ENCODE peak calls at places on chromosome 22, in five cellular contexts. H, W, L, T and D are unnamed samples.

GRCh38 chr22:49152146-49152929 is 675.3 kb downstream of the BRD1 start:
- DNase-seq in H (no peak), W (no peak), L (no peak), T (peak), D (no peak)

GRCh38 chr22:27504360-27504759 is 297.2 kb downstream of the MN1 start:
- DNase-seq in H (no peak), W (no peak), L (no peak), T (no peak), D (no peak)

GRCh38 chr22:39490135-39490798 is 11.8 kb upstream of the MIEF1 start:
- DNase-seq in H (no peak), W (peak), L (peak), T (peak), D (peak)

GRCh38 chr22:22030493-22031182 is 48.1 kb upstream of the TOP3B start:
- DNase-seq in H (no peak), W (no peak), L (no peak), T (no peak), D (no peak)

GRCh38 chr22:28819253-28820096 is 19.1 kb upstream of the XBP1 start:
- DNase-seq in H (no peak), W (peak), L (no peak), T (no peak), D (no peak)

GRCh38 chr22:31230155-31230870 is 18.2 kb downstream of the LIMK2 start:
- DNase-seq in H (no peak), W (no peak), L (no peak), T (no peak), D (peak)

GRCh38 chr22:21587803-21588611 is 20.5 kb downstream of the UBE2L3 start:
- DNase-seq in H (no peak), W (no peak), L (peak), T (no peak), D (no peak)

GRCh38 chr22:39388261-39389011 is 11.1 kb upstream of the TAB1 start:
- DNase-seq in H (peak), W (peak), L (peak), T (peak), D (peak)

GRCh38 chr22:29998627-29999026 is 81.6 kb upstream of the HORMAD2 start:
- DNase-seq in H (no peak), W (no peak), L (no peak), T (no peak), D (no peak)

GRCh38 chr22:39298194-39298987 is 21.0 kb downstream of the RPL3 start:
- DNase-seq in H (no peak), W (no peak), L (no peak), T (no peak), D (no peak)

GRCh38 chr22:39117585-39118191 is 20.6 kb downstream of the APOBEC3H start:
- DNase-seq in H (no peak), W (no peak), L (no peak), T (no peak), D (peak)

GRCh38 chr22:20750461-20751184 is 23.3 kb upstream of the SERPIND1 start:
- DNase-seq in H (peak), W (peak), L (peak), T (peak), D (peak)

GRCh38 chr22:44537016-44537936 is 39.2 kb upstream of the RTL6 start:
- DNase-seq in H (no peak), W (no peak), L (no peak), T (no peak), D (peak)

GRCh38 chr22:45284705-45285305 is at the start of gene UPK3A:
- DNase-seq in H (no peak), W (peak), L (peak), T (no peak), D (peak)

GRCh38 chr22:39562839-39563489 is 7.6 kb upstream of the CACNA1I start:
- DNase-seq in H (no peak), W (no peak), L (no peak), T (no peak), D (no peak)

GRCh38 chr22:29478326-29479276 is 1.4 kb upstream of the NEFH start:
- DNase-seq in H (no peak), W (no peak), L (no peak), T (no peak), D (peak)

GRCh38 chr22:21866821-21867527 is 471 bp downstream of the MAPK1 start:
- DNase-seq in H (no peak), W (peak), L (no peak), T (peak), D (peak)

GRCh38 chr22:38754247-38755154 is 1.3 kb downstream of the SUN2 start:
- DNase-seq in H (peak), W (peak), L (no peak), T (peak), D (peak)

GRCh38 chr22:32712644-32713355 is 88.7 kb upstream of the TIMP3 start:
- DNase-seq in H (no peak), W (no peak), L (no peak), T (no peak), D (no peak)

GRCh38 chr22:22933100-22933806 is 45.6 kb downstream of the IGLL5 start:
- DNase-seq in H (no peak), W (peak), L (no peak), T (no peak), D (no peak)

GRCh38 chr22:41983516-41983915 is 14.3 kb downstream of the SEPTIN3 start:
- DNase-seq in H (no peak), W (peak), L (no peak), T (no peak), D (peak)

GRCh38 chr22:31332010-31332409 is 14.1 kb downstream of the PATZ1 start:
- DNase-seq in H (no peak), W (no peak), L (no peak), T (no peak), D (no peak)

GRCh38 chr22:23300476-23300875 is 120.2 kb downstream of the BCR start:
- DNase-seq in H (no peak), W (peak), L (no peak), T (no peak), D (no peak)

GRCh38 chr22:23763579-23764331 is 965 bp downstream of the C22orf15 start:
- DNase-seq in H (no peak), W (no peak), L (peak), T (no peak), D (no peak)

GRCh38 chr22:27801616-27802388 is at the start of gene MN1:
- DNase-seq in H (no peak), W (peak), L (peak), T (no peak), D (peak)

GRCh38 chr22:50343541-50343935 is 411 bp downstream of the PPP6R2 start:
- DNase-seq in H (no peak), W (no peak), L (no peak), T (no peak), D (no peak)

GRCh38 chr22:39462443-39463147 is 5.8 kb downstream of the MGAT3 start:
- DNase-seq in H (no peak), W (peak), L (no peak), T (no peak), D (no peak)

GRCh38 chr22:27115410-27115809 is 458.0 kb downstream of the MIAT start:
- DNase-seq in H (no peak), W (no peak), L (no peak), T (no peak), D (no peak)

GRCh38 chr22:50456466-50457234 is 18.2 kb downstream of the SBF1 start:
- DNase-seq in H (no peak), W (no peak), L (no peak), T (no peak), D (no peak)

GRCh38 chr22:32380991-32381390 is 23.3 kb downstream of the RFPL3 start:
- DNase-seq in H (no peak), W (no peak), L (no peak), T (no peak), D (no peak)

GRCh38 chr22:39710380-39711117 is 140.0 kb downstream of the CACNA1I start:
- DNase-seq in H (no peak), W (no peak), L (no peak), T (no peak), D (no peak)

GRCh38 chr22:41781508-41781906 is 19.0 kb upstream of the CCDC134 start:
- DNase-seq in H (no peak), W (no peak), L (no peak), T (no peak), D (no peak)

GRCh38 chr22:27776410-27776958 is 25.1 kb downstream of the MN1 start:
- DNase-seq in H (no peak), W (no peak), L (no peak), T (no peak), D (peak)

GRCh38 chr22:29226246-29226981 is 20.7 kb downstream of the EMID1 start:
- DNase-seq in H (no peak), W (peak), L (no peak), T (peak), D (no peak)

GRCh38 chr22:40196628-40197027 is 18.9 kb downstream of the TNRC6B start:
- DNase-seq in H (peak), W (no peak), L (no peak), T (peak), D (peak)

DNA sequence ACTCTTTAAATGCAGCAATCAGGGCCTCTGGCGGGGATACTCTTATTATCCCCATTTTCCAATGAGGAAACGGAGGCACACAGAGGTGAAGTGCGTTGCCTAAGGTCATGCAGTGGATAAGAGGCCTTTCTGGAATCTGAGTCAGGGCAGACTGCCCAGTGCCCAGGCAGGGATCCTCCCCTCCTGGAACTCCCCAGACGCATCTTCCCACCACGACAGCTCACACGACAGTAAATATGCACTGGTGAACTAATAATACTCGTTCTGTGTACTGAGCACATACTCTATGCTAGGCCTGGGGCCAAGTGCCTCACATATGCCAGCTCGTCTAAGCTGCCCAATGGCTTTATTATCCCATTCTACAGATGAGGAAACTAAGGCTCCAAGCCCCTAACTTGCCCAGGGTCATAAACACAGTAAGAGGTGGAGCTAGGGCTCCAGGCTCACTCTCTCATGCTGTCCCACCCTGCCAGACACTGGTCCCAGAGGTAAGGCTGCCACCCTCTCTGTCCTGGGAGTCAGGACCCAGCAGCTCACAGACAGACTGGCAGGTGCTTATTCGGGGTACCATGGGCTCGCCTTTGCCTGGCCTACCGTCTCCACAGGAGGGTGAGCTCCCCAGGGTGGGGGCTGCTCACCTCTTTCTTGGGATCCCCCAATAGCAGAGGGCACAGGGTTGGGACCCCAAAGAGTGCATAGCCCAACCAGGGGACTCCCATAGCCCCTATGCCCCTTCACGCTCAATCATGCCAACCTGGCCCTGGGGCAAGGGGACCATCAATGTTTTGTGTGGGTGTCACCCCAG is 2.3 kb downstream of the IL2RB start:
- DNase-seq in H (no peak), W (peak), L (no peak), T (no peak), D (no peak)
- H3K4me3 ChIP-seq in H (no peak), W (no peak), L (no peak), T (no peak), D (no peak)

GRCh38 chr22:17957683-17958082 is 66.7 kb downstream of the MICAL3 start:
- DNase-seq in H (no peak), W (no peak), L (no peak), T (no peak), D (no peak)

GRCh38 chr22:17962168-17962567 is 62.2 kb downstream of the MICAL3 start:
- DNase-seq in H (no peak), W (no peak), L (no peak), T (no peak), D (no peak)

GRCh38 chr22:17963015-17963414 is 61.3 kb downstream of the MICAL3 start:
- DNase-seq in H (no peak), W (no peak), L (no peak), T (no peak), D (no peak)

GRCh38 chr22:17961443-17961729 is 63.0 kb downstream of the MICAL3 start:
- DNase-seq in H (no peak), W (no peak), L (no peak), T (no peak), D (no peak)

GRCh38 chr22:17960695-17961442 is 63.5 kb downstream of the MICAL3 start:
- DNase-seq in H (no peak), W (peak), L (no peak), T (no peak), D (no peak)
- H3K4me3 ChIP-seq in H (no peak), W (no peak), L (no peak), T (no peak), D (no peak)

GRCh38 chr22:35601743-35602633 is 15.1 kb downstream of the MB start:
- DNase-seq in H (no peak), W (peak), L (no peak), T (no peak), D (peak)

GRCh38 chr22:35606916-35607315 is 10.2 kb downstream of the MB start:
- DNase-seq in H (no peak), W (peak), L (no peak), T (no peak), D (no peak)

GRCh38 chr22:35605787-35606492 is 11.2 kb downstream of the MB start:
- DNase-seq in H (no peak), W (peak), L (no peak), T (no peak), D (no peak)

GRCh38 chr22:35608088-35608487 is 9.0 kb downstream of the MB start:
- DNase-seq in H (no peak), W (peak), L (no peak), T (no peak), D (peak)

DNA sequence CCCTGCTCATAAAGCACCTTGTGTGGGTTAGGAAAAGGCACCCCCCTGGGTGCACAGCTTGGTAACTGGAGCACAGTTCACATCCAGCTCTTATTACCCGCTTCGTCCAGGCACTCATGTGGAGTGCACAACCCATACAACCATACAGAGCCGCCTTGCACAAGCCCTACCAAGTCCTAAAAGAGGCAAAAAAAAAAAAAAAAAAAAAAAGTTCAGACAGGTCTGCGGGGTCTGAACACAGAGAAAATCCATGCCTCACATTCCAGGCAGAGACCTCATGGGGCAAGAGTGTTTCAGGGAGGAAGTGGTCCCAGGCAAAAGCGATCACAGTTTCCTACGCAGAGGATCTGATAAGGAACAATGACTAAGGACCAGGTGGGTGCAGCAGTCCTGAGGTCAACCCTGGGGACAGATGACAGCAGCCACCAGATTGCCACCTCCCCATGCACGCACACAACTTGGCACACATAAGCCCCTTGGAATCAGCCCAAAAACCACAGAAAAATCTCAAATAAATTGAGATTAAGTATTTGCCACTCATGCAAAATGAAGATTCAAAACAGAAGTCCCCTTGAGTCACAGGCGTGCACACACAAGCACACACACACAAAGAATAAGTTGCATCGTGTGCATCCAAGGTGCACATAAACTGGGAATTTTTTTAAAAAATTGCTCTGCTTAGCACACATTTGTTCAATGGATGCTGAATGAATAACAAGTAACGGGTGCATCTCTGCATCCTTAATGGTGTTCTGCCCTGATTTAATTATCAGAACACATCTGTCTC is 12.3 kb downstream of the MB start:
- DNase-seq in H (no peak), W (peak), L (no peak), T (no peak), D (no peak)
- H3K4me3 ChIP-seq in H (no peak), W (no peak), L (no peak), T (no peak), D (no peak)

DNA sequence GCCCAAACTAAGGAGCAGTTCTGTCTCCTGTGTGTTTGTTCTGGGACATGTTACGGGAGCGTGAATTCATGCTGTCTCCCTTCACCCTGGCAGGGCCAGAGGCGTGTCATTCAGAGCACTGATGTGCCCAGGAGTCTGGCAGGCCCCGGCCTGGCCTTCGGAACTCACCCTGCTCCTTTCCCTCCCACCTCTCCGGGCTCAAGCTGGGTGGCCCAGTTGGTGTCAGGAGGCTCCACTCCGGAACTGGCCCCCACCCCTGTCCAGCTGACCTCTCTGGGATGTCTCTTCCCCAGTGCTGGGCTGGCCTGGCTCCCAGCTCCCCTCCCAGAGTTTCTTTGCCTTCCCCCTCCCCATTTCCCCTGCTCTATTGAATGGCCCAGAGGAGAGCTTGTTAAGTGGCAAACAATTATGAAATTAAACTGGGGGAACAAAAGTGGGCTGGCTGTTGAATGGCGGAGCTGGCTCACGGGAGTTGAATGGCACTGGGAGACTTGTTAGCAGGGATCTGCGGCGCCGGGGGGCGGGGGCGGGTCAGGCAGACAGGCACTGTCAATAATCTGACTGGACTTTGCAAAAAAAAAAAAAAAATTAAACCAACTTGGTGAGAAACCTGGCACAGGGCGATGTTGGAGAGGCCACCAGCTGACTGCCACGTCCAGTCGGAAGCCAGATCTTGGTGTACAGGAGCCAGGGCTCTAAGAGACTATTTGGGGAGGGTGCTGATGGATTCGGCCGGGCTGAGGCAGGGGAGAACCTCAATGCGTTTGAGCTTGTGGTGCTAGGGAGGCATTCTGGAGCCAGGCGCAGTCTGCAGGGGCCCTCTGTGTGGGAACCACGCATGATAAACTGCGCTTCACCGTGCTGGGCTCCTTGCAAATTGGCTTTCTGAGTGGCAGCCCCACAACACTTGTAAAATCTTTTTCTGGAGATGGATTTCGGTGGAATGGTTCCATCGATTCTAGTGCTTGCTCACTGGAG is 1.3 kb downstream of the MPPED1 start:
- DNase-seq in H (no peak), W (no peak), L (no peak), T (no peak), D (no peak)
- H3K4me3 ChIP-seq in H (no peak), W (no peak), L (peak), T (no peak), D (no peak)

DNA sequence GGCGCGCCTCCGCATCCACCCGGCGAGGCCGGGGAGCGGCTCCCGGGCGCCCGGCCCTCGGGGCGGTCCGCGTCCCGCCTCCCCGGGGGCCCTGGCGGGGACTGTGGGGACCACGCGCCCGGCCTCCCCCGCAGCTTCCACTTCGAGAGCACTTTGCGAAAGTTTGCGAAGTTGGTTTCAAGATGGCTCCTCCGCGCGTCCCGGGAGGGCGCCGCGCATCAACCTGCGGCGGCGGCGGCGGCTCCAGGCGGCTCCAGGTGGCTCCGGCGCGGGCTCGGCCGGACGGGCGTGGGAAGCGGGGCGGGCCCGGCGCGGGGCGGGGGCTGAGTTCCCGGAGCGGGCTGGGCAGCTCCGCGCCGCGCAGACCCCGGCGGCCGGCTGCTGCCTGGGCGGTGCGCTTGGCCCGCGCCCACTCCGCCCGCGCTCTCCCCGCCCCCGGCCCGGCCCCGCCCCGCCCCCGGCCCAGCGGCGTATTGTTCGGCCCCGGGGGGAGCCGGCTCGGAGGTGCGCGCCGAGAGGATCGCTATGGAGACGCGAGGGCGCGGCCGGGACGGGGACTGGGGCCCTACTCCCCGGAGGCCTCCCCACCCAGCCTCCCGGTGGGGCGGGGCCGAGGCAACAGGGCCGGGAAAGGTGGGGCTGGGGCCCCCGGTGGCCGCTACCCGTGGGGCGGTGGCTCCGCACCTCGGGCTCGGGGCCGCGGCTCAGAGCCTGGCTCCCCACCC is at the start of gene CELSR1:
- DNase-seq in H (no peak), W (peak), L (no peak), T (no peak), D (peak)
- H3K4me3 ChIP-seq in H (peak), W (peak), L (peak), T (peak), D (peak)